ENCODE peak calls at places on chromosome 20, in ten cellular contexts. One of them, this sample, is unnamed.

GRCh38 chr20:32515631-32516101 is 69.5 kb downstream of the NOL4L start:
- DNase-seq in activated B cell treated with CpG ODN at 0.5 μM for 24 hours: no peak
- DNase-seq in heart right ventricle: no peak
- DNase-seq in dorsolateral prefrontal cortex: no peak
- DNase-seq in ACHN: no peak
- DNase-seq in upper lobe of right lung: no peak
- DNase-seq in hypothalamus: no peak
- DNase-seq in T-helper 9 cell: no peak
- DNase-seq in omental fat pad: no peak
- DNase-seq in iris pigment epithelial cell: no peak
- DNase-seq in this sample: no peak

GRCh38 chr20:2688041-2688591 is 4.5 kb upstream of the EBF4 start:
- DNase-seq in upper lobe of right lung: peak
- DNase-seq in ACHN: peak
- DNase-seq in T-helper 9 cell: peak
- DNase-seq in omental fat pad: no peak
- DNase-seq in dorsolateral prefrontal cortex: peak
- DNase-seq in hypothalamus: no peak
- DNase-seq in activated B cell treated with CpG ODN at 0.5 μM for 24 hours: no peak
- DNase-seq in heart right ventricle: peak
- DNase-seq in iris pigment epithelial cell: peak
- DNase-seq in this sample: peak

GRCh38 chr20:57389695-57390603 is 1.2 kb upstream of the RBM38 start:
- DNase-seq in omental fat pad: no peak
- DNase-seq in iris pigment epithelial cell: no peak
- DNase-seq in heart right ventricle: no peak
- DNase-seq in dorsolateral prefrontal cortex: peak
- DNase-seq in hypothalamus: no peak
- DNase-seq in ACHN: no peak
- DNase-seq in activated B cell treated with CpG ODN at 0.5 μM for 24 hours: peak
- DNase-seq in upper lobe of right lung: peak
- DNase-seq in T-helper 9 cell: peak
- DNase-seq in this sample: no peak

GRCh38 chr20:11850901-11851300 is 66.8 kb upstream of the BTBD3 start:
- DNase-seq in activated B cell treated with CpG ODN at 0.5 μM for 24 hours: no peak
- DNase-seq in dorsolateral prefrontal cortex: no peak
- DNase-seq in heart right ventricle: no peak
- DNase-seq in upper lobe of right lung: no peak
- DNase-seq in hypothalamus: no peak
- DNase-seq in omental fat pad: no peak
- DNase-seq in T-helper 9 cell: no peak
- DNase-seq in iris pigment epithelial cell: peak
- DNase-seq in ACHN: peak
- DNase-seq in this sample: peak

GRCh38 chr20:58714923-58715708 is 22.5 kb downstream of the NPEPL1 start:
- DNase-seq in hypothalamus: no peak
- DNase-seq in heart right ventricle: no peak
- DNase-seq in T-helper 9 cell: no peak
- DNase-seq in iris pigment epithelial cell: no peak
- DNase-seq in dorsolateral prefrontal cortex: peak
- DNase-seq in upper lobe of right lung: peak
- DNase-seq in omental fat pad: no peak
- DNase-seq in activated B cell treated with CpG ODN at 0.5 μM for 24 hours: peak
- DNase-seq in ACHN: no peak
- DNase-seq in this sample: no peak

GRCh38 chr20:51067792-51068191 is 44.9 kb upstream of the KCNG1 start:
- DNase-seq in dorsolateral prefrontal cortex: no peak
- DNase-seq in heart right ventricle: no peak
- DNase-seq in ACHN: no peak
- DNase-seq in T-helper 9 cell: no peak
- DNase-seq in iris pigment epithelial cell: no peak
- DNase-seq in activated B cell treated with CpG ODN at 0.5 μM for 24 hours: no peak
- DNase-seq in omental fat pad: no peak
- DNase-seq in hypothalamus: no peak
- DNase-seq in upper lobe of right lung: no peak
- DNase-seq in this sample: no peak

GRCh38 chr20:43248341-43248740 is 58.6 kb upstream of the PTPRT start:
- DNase-seq in dorsolateral prefrontal cortex: no peak
- DNase-seq in omental fat pad: no peak
- DNase-seq in ACHN: no peak
- DNase-seq in upper lobe of right lung: no peak
- DNase-seq in activated B cell treated with CpG ODN at 0.5 μM for 24 hours: no peak
- DNase-seq in iris pigment epithelial cell: no peak
- DNase-seq in T-helper 9 cell: no peak
- DNase-seq in hypothalamus: no peak
- DNase-seq in heart right ventricle: no peak
- DNase-seq in this sample: no peak

GRCh38 chr20:14481863-14482262 is 144.5 kb upstream of the FLRT3 start:
- DNase-seq in upper lobe of right lung: no peak
- DNase-seq in activated B cell treated with CpG ODN at 0.5 μM for 24 hours: no peak
- DNase-seq in iris pigment epithelial cell: peak
- DNase-seq in omental fat pad: no peak
- DNase-seq in dorsolateral prefrontal cortex: no peak
- DNase-seq in T-helper 9 cell: no peak
- DNase-seq in ACHN: no peak
- DNase-seq in heart right ventricle: no peak
- DNase-seq in hypothalamus: no peak
- DNase-seq in this sample: no peak

GRCh38 chr20:21077809-21078345 is 28.3 kb downstream of the LINC00237 start:
- DNase-seq in ACHN: no peak
- DNase-seq in hypothalamus: no peak
- DNase-seq in omental fat pad: no peak
- DNase-seq in dorsolateral prefrontal cortex: no peak
- DNase-seq in upper lobe of right lung: no peak
- DNase-seq in T-helper 9 cell: no peak
- DNase-seq in iris pigment epithelial cell: no peak
- DNase-seq in heart right ventricle: no peak
- DNase-seq in activated B cell treated with CpG ODN at 0.5 μM for 24 hours: no peak
- DNase-seq in this sample: no peak

GRCh38 chr20:34058831-34059230 is 53.2 kb downstream of the EIF2S2 start:
- DNase-seq in iris pigment epithelial cell: peak
- DNase-seq in hypothalamus: no peak
- DNase-seq in dorsolateral prefrontal cortex: no peak
- DNase-seq in activated B cell treated with CpG ODN at 0.5 μM for 24 hours: no peak
- DNase-seq in omental fat pad: no peak
- DNase-seq in ACHN: no peak
- DNase-seq in T-helper 9 cell: no peak
- DNase-seq in heart right ventricle: no peak
- DNase-seq in upper lobe of right lung: no peak
- DNase-seq in this sample: peak

GRCh38 chr20:38555395-38555794 is 25.6 kb upstream of the ADIG start:
- DNase-seq in T-helper 9 cell: no peak
- DNase-seq in omental fat pad: no peak
- DNase-seq in upper lobe of right lung: no peak
- DNase-seq in iris pigment epithelial cell: no peak
- DNase-seq in activated B cell treated with CpG ODN at 0.5 μM for 24 hours: no peak
- DNase-seq in dorsolateral prefrontal cortex: no peak
- DNase-seq in ACHN: no peak
- DNase-seq in hypothalamus: no peak
- DNase-seq in heart right ventricle: no peak
- DNase-seq in this sample: no peak

GRCh38 chr20:32067234-32067821 is 15.3 kb downstream of the HCK start:
- DNase-seq in T-helper 9 cell: no peak
- DNase-seq in activated B cell treated with CpG ODN at 0.5 μM for 24 hours: no peak
- DNase-seq in dorsolateral prefrontal cortex: no peak
- DNase-seq in hypothalamus: no peak
- DNase-seq in ACHN: no peak
- DNase-seq in omental fat pad: no peak
- DNase-seq in iris pigment epithelial cell: peak
- DNase-seq in heart right ventricle: no peak
- DNase-seq in upper lobe of right lung: no peak
- DNase-seq in this sample: no peak

GRCh38 chr20:31485450-31486339 is 10.6 kb downstream of the REM1 start:
- DNase-seq in activated B cell treated with CpG ODN at 0.5 μM for 24 hours: no peak
- DNase-seq in heart right ventricle: peak
- DNase-seq in dorsolateral prefrontal cortex: no peak
- DNase-seq in upper lobe of right lung: peak
- DNase-seq in iris pigment epithelial cell: peak
- DNase-seq in ACHN: no peak
- DNase-seq in omental fat pad: no peak
- DNase-seq in hypothalamus: no peak
- DNase-seq in T-helper 9 cell: no peak
- DNase-seq in this sample: no peak

GRCh38 chr20:7608246-7608645 is 332.0 kb downstream of the HAO1 start:
- DNase-seq in omental fat pad: no peak
- DNase-seq in hypothalamus: no peak
- DNase-seq in dorsolateral prefrontal cortex: no peak
- DNase-seq in upper lobe of right lung: no peak
- DNase-seq in iris pigment epithelial cell: no peak
- DNase-seq in ACHN: no peak
- DNase-seq in T-helper 9 cell: no peak
- DNase-seq in activated B cell treated with CpG ODN at 0.5 μM for 24 hours: no peak
- DNase-seq in heart right ventricle: no peak
- DNase-seq in this sample: no peak

This sample was measured in NCI-H1417.